ENCODE peak calls at places on chromosomes 2 and 18, in five cellular contexts. P is left ventricle myocardium inferior, X is AG10803, N is right lobe of liver, Z is AG09319. U is an unnamed sample.

GRCh38 chr2:96918754-96919550 is 49.1 kb upstream of the SEMA4C start:
- DNase-seq in X (no peak), Z (no peak), P (no peak), N (no peak), U (no peak)

GRCh38 chr2:64225491-64225890 is 81.3 kb upstream of the PELI1 start:
- DNase-seq in Z (no peak), N (no peak), X (peak; percentile 11), P (no peak), U (no peak)

GRCh38 chr18:33603434-33603833 is 25.4 kb downstream of the ASXL3 start:
- DNase-seq in X (no peak), P (no peak), N (no peak), Z (no peak), U (no peak)

GRCh38 chr2:37284386-37284785 is 40.2 kb downstream of the PRKD3 start:
- DNase-seq in P (no peak), X (peak; percentile 42), N (no peak), Z (no peak), U (no peak)

GRCh38 chr2:157790780-157791179 is 85.3 kb downstream of the ACVR1 start:
- DNase-seq in N (no peak), Z (no peak), X (no peak), P (no peak), U (no peak)

GRCh38 chr18:6571239-6571602 is 156.5 kb upstream of the L3MBTL4 start:
- DNase-seq in X (no peak), P (no peak), N (no peak), Z (no peak), U (no peak)

GRCh38 chr2:18171191-18172139 is 293.0 kb downstream of the KCNS3 start:
- DNase-seq in Z (peak; percentile 32), X (peak; percentile 83), P (no peak), N (no peak), U (no peak)

GRCh38 chr2:207482630-207483029 is 47.1 kb upstream of the CREB1 start:
- DNase-seq in X (no peak), P (no peak), Z (no peak), N (no peak), U (no peak)

GRCh38 chr18:28208712-28209265 is 31.9 kb upstream of the CDH2 start:
- DNase-seq in Z (no peak), X (no peak), N (no peak), P (no peak), U (no peak)

GRCh38 chr2:73979686-73980085 is 5.0 kb upstream of the TET3 start:
- DNase-seq in N (no peak), P (no peak), X (peak; percentile 88), Z (peak; percentile 63), U (no peak)

GRCh38 chr2:76558157-76558556 is 847.4 kb upstream of the GCFC2 start:
- DNase-seq in X (no peak), Z (no peak), N (no peak), P (no peak), U (no peak)

GRCh38 chr2:44360749-44361329 is 455 bp downstream of the PREPL start:
- DNase-seq in Z (no peak), X (peak; percentile 27), P (no peak), N (peak; percentile 60), U (peak; percentile 30)

GRCh38 chr2:11498543-11499034 is 32.6 kb upstream of the E2F6 start:
- DNase-seq in P (peak; percentile 89), X (no peak), N (peak; percentile 96), Z (no peak), U (peak; percentile 70)

GRCh38 chr18:73918816-73919215 is 228.8 kb downstream of the FBXO15 start:
- DNase-seq in X (no peak), P (no peak), Z (no peak), N (no peak), U (no peak)

GRCh38 chr2:70785137-70785911 is 5.1 kb downstream of the FIGLA start:
- DNase-seq in P (no peak), N (no peak), Z (no peak), X (peak; percentile 54), U (no peak)

GRCh38 chr2:122859260-122859659 is 1103.8 kb downstream of the TSN start:
- DNase-seq in X (no peak), Z (no peak), P (no peak), N (no peak), U (no peak)

GRCh38 chr18:47163241-47163640 is 12.9 kb downstream of the IER3IP1 start:
- DNase-seq in X (peak; percentile 52), N (no peak), P (no peak), Z (no peak), U (no peak)

GRCh38 chr18:63446266-63446665 is 24.0 kb upstream of the VPS4B start:
- DNase-seq in P (no peak), X (no peak), Z (no peak), N (no peak), U (no peak)

GRCh38 chr2:46095821-46096220 is 201.4 kb upstream of the EPAS1 start:
- DNase-seq in Z (no peak), N (no peak), X (peak; percentile 74), P (no peak), U (no peak)

GRCh38 chr2:232641153-232641845 is 7.9 kb downstream of the EFHD1 start:
- DNase-seq in Z (no peak), P (no peak), X (no peak), N (no peak), U (no peak)

GRCh38 chr2:54560146-54560881 is 104.2 kb downstream of the SPTBN1 start:
- DNase-seq in N (peak; percentile 66), P (no peak), X (peak; percentile 86), Z (no peak), U (peak; percentile 58)

GRCh38 chr18:63180971-63181376 is 138.6 kb downstream of the BCL2 start:
- DNase-seq in X (no peak), N (no peak), P (no peak), Z (no peak), U (no peak)

GRCh38 chr18:78805840-78806239 is 173.8 kb upstream of the SALL3 start:
- DNase-seq in Z (no peak), N (no peak), P (no peak), X (no peak), U (peak; percentile 38)

GRCh38 chr2:133166024-133166423 is 402.2 kb downstream of the NCKAP5 start:
- DNase-seq in X (no peak), Z (no peak), P (no peak), N (no peak), U (no peak)

GRCh38 chr2:142876423-142876822 is 1.0 kb upstream of the KYNU start:
- DNase-seq in X (no peak), Z (no peak), N (no peak), P (no peak), U (no peak)

GRCh38 chr2:217147751-217148318 is 288.0 kb upstream of the TNP1 start:
- DNase-seq in P (no peak), X (no peak), Z (no peak), N (no peak), U (no peak)

GRCh38 chr2:217138284-217138683 is 278.4 kb upstream of the TNP1 start:
- DNase-seq in X (no peak), N (no peak), P (no peak), Z (no peak), U (no peak)

DNA sequence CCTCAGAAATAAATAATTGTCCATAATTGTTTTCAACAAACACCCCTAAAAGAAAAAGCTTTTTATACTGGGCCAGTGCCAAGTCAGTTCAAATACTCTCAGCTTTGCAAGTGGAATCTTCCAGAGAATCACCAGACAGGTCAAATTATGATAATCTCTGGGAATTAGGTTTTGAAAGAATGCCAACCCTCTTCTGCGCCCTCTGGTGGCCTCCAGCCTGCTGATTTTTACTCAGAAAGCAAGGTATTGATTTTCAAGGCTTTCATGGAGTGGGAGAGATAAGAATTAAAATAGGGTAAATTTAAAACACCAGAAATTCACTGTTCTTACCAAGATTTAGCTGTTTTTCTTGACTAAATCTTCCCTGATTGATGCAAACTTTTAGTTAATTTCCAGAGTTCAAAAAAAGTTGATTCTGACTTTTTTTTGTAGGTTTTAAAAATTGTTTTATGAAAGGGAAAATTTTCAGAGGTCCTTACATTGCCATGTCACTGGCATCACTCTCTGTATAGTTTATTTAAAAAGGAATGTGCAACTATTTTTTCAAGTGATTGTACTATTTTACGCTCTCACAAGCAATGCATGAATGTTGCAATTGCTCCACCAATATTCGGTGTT is 282.9 kb upstream of the TNP1 start:
- DNase-seq in Z (no peak), N (no peak), P (no peak), X (no peak), U (no peak)
- TF ChIP-seq CTCF in Z (peak; percentile 42), N (peak; percentile 78), P (peak; percentile 55), X (peak; percentile 62), U (peak; percentile 9)

GRCh38 chr18:52700757-52701156 is 360.8 kb downstream of the DCC start:
- DNase-seq in P (no peak), Z (no peak), N (no peak), X (no peak), U (no peak)

GRCh38 chr18:52700116-52700515 is 360.1 kb downstream of the DCC start:
- DNase-seq in Z (no peak), N (no peak), X (no peak), P (no peak), U (no peak)

DNA sequence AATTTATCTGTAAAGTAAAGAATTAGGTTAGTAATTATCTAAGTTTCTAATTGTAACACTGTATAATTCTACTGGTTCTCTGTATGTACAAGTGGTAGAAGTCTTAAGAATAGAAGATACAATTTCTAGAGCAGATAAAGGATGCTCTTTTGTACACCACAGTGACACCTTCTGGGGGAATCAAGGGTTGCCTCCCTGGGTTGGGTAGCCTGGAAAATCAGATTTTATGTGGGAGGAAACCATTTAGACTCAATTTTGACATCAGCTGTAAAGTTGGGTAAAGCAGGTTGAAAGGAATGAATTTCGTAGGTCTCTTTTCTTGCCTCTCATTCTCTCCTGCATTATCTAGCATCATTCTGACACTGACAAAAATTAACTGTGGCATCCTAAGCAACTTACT is 354.8 kb downstream of the DCC start:
- DNase-seq in Z (no peak), N (no peak), P (no peak), X (no peak), U (no peak)
- TF ChIP-seq CTCF in Z (no peak), N (peak; percentile 10), P (peak; percentile 11), X (peak; percentile 52), U (no peak)

GRCh38 chr2:226837334-226837733 is 1.5 kb downstream of the RHBDD1 start:
- DNase-seq in N (no peak), Z (no peak), P (no peak), X (no peak), U (no peak)

GRCh38 chr2:226835796-226836547 is at the start of gene RHBDD1:
- DNase-seq in Z (peak; percentile 88), X (peak; percentile 95), N (peak; percentile 96), P (peak; percentile 95), U (peak; percentile 96)

GRCh38 chr2:226837787-226838603 is 2.1 kb downstream of the RHBDD1 start:
- DNase-seq in X (no peak), P (no peak), N (no peak), Z (no peak), U (no peak)

GRCh38 chr2:226836548-226836885 is 663 bp downstream of the RHBDD1 start:
- DNase-seq in Z (no peak), N (no peak), X (no peak), P (no peak), U (no peak)

DNA sequence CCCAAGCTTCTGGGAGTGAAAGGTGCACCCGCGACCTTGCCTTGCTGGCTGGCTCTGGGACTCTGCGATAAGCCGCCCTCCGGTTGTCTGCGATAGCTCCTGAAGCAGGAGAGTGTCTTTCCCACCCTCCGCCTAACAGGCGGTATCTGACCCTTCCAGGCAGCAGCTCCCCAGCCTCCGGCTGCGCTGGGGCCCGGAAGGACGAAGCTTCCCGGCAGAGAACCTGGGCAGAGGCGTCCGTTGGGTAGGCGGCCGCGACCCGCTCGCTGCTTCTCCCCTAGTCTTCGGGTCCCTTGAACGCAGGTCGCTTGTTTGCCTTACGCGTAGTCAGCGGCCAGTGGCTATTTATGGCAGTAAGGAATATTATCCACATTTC is 446 bp upstream of the RHBDD1 start:
- DNase-seq in N (peak; percentile 68), Z (no peak), X (no peak), P (peak; percentile 23), U (no peak)
- TF ChIP-seq CTCF in N (no peak), Z (no peak), X (no peak), P (no peak), U (no peak)

GRCh38 chr2:121748202-121748601 is 7.2 kb upstream of the TSN start:
- DNase-seq in Z (peak; percentile 10), P (no peak), X (peak; percentile 52), N (no peak), U (no peak)
- TF ChIP-seq CTCF in Z (peak; percentile 52), P (peak; percentile 39), X (peak; percentile 53), N (no peak), U (no peak)

U was measured in tibial artery.